ENCODE peak calls at places on chromosomes 4 and X, in ten cellular contexts. H is fibroblast of mammary gland, U is fibroblast of lung, R is astrocyte of the spinal cord, X is fibroblast of pulmonary artery, F is lower lobe of right lung, E is cardiac muscle cell, W is left lung, T is AG04449, P is GM06990. Y is an unnamed sample.

GRCh38 chr4:80115368-80116181 is 42.5 kb upstream of the ANTXR2 start:
- DNase-seq in H (no peak), U (peak), R (no peak), X (no peak), F (no peak), E (peak), W (no peak), T (no peak), P (no peak), Y (no peak)

GRCh38 chr4:153084249-153084648 is 120.0 kb upstream of the TRIM2 start:
- DNase-seq in H (no peak), U (no peak), R (no peak), X (no peak), F (no peak), E (no peak), W (no peak), T (no peak), P (no peak), Y (no peak)

GRCh38 chr4:123409301-123409700 is 12.7 kb downstream of the SPRY1 start:
- DNase-seq in H (peak), U (no peak), R (no peak), X (peak), F (no peak), E (no peak), W (no peak), T (no peak), P (no peak), Y (no peak)

GRCh38 chr4:56863441-56864129 is 42.1 kb upstream of the SPINK2 start:
- DNase-seq in H (peak), U (peak), R (no peak), X (no peak), F (no peak), E (no peak), W (no peak), T (no peak), P (peak), Y (no peak)

GRCh38 chr4:32560306-32560705 is 1840.1 kb downstream of the PCDH7 start:
- DNase-seq in H (peak), U (peak), R (peak), X (peak), F (no peak), E (peak), W (no peak), T (no peak), P (no peak), Y (peak)

GRCh38 chrX:123756320-123756719 is 23.5 kb upstream of the THOC2 start:
- DNase-seq in H (peak), U (peak), R (peak), X (peak), F (no peak), E (no peak), W (no peak), T (no peak), P (no peak), Y (no peak)

GRCh38 chr4:337932-338758 is 531 bp downstream of the ZNF141 start:
- DNase-seq in H (peak), U (peak), R (peak), X (peak), F (peak), E (peak), W (peak), T (no peak), P (peak), Y (no peak)

GRCh38 chr4:106929248-106929647 is 106.9 kb downstream of the DKK2 start:
- DNase-seq in H (no peak), U (no peak), R (no peak), X (no peak), F (no peak), E (no peak), W (no peak), T (no peak), P (no peak), Y (no peak)

GRCh38 chr4:15925830-15926229 is 12.7 kb downstream of the FGFBP1 start:
- DNase-seq in H (no peak), U (no peak), R (no peak), X (no peak), F (no peak), E (no peak), W (no peak), T (no peak), P (no peak), Y (no peak)

GRCh38 chr4:26473893-26474292 is 16.4 kb downstream of the CCKAR start:
- DNase-seq in H (no peak), U (no peak), R (no peak), X (no peak), F (no peak), E (no peak), W (no peak), T (no peak), P (no peak), Y (no peak)

GRCh38 chr4:61517144-61517543 is 317.0 kb downstream of the ADGRL3 start:
- DNase-seq in H (no peak), U (no peak), R (no peak), X (no peak), F (no peak), E (peak), W (peak), T (no peak), P (peak), Y (no peak)

GRCh38 chrX:31988975-31989374 is 917.1 kb upstream of the FTHL17 start:
- DNase-seq in H (no peak), U (no peak), R (no peak), X (no peak), F (no peak), E (no peak), W (no peak), T (no peak), P (no peak), Y (no peak)
- H3K4me3 ChIP-seq in H (no peak), U (no peak), R (no peak), X (no peak), F (no peak), E (no peak), W (no peak), T (no peak), P (no peak), Y (no peak)

GRCh38 chrX:68594769-68595168 is 52.7 kb upstream of the STARD8 start:
- DNase-seq in H (no peak), U (no peak), R (no peak), X (no peak), F (no peak), E (no peak), W (no peak), T (no peak), P (no peak), Y (no peak)

DNA sequence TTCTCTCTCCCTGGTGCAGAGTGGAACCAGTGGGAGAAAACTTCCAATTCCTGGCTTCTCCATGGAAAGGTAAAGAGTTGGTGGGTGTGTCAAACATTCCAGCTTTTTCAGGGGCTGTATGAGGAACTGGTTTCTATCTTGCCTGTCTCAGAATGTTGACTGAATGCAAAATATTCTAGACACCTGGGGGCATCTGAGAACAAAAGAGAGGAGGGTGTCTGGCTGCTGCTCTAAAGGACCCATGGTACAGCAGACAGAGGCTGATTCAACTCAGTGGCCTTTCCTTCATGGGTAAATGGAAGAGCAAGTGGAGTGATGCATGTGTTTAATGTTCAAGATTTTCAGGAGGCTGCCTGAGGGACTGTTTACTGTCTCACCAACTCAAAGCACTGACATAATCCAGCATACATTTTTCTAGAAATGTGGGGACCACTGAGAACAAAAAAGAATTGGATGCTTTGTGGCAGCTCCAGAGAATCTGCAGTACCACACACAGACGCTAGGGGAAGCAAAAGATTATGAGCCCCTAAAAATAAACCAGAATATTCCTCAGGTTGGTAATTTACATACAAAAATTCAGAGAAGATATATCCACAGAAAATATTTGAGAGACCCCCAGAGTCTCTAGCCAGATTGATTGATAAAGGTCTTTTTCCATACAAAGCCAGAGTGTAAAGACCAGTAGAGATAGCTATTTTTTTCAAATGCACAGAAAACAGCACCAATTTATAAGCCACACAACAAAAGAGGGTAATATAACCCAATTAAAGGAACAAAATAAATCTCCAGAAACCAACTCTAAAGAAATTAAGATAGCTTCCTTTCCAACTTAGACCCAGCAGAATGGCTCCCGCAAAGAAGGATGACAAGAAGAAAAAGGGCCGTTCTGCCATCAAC is 48.0 kb upstream of the STARD8 start:
- DNase-seq in H (peak), U (no peak), R (peak), X (peak), F (no peak), E (no peak), W (no peak), T (no peak), P (no peak), Y (no peak)
- TF ChIP-seq CTCF in H (peak), U (peak), R (peak), X (peak), F (peak), E (peak), W (peak), T (peak), P (peak), Y (peak)

DNA sequence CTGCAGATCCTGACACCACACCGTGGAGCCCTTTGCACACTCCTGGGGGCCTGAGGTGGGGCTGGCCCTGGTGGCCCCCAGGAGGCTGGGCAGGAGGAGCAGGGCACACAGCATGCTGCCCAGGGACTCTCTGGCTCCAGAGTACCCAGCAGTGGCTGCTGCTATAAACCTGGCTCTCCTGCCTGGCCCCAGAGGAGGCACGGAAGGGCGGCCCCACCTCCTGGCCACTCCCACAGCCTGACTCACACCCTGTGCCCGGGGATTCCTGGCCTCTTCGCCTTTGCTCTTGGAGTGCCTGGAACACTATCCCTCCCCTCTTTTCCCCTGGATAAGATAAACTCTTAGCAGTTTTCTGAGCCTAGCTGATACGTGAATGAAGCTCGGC is at the start of gene PSAPL1:
- DNase-seq in H (peak), U (peak), R (no peak), X (peak), F (peak), E (peak), W (peak), T (no peak), P (no peak), Y (peak)
- H3K4me3 ChIP-seq in H (no peak), U (no peak), R (no peak), X (no peak), F (no peak), E (no peak), W (no peak), T (no peak), P (no peak), Y (no peak)

GRCh38 chr4:39280770-39281169 is 85.4 kb downstream of the RFC1 start:
- DNase-seq in H (no peak), U (no peak), R (no peak), X (no peak), F (no peak), E (no peak), W (no peak), T (no peak), P (no peak), Y (no peak)

GRCh38 chr4:39278476-39278875 is 87.7 kb downstream of the RFC1 start:
- DNase-seq in H (no peak), U (no peak), R (no peak), X (no peak), F (no peak), E (no peak), W (no peak), T (no peak), P (no peak), Y (no peak)

GRCh38 chr4:39285111-39285795 is 80.9 kb downstream of the RFC1 start:
- DNase-seq in H (no peak), U (no peak), R (no peak), X (no peak), F (no peak), E (no peak), W (no peak), T (no peak), P (no peak), Y (no peak)

GRCh38 chr4:39274503-39274902 is 91.7 kb downstream of the RFC1 start:
- DNase-seq in H (no peak), U (no peak), R (no peak), X (no peak), F (no peak), E (no peak), W (no peak), T (no peak), P (no peak), Y (no peak)

GRCh38 chr4:39279416-39279815 is 86.7 kb downstream of the RFC1 start:
- DNase-seq in H (no peak), U (peak), R (no peak), X (no peak), F (no peak), E (no peak), W (no peak), T (no peak), P (no peak), Y (no peak)
- TF ChIP-seq CTCF in H (no peak), U (no peak), R (no peak), X (no peak), F (no peak), E (no peak), W (no peak), T (no peak), P (no peak), Y (no peak)

GRCh38 chr4:103076777-103077347 is 301 bp upstream of the SLC9B2 start:
- DNase-seq in H (peak), U (no peak), R (no peak), X (no peak), F (no peak), E (no peak), W (no peak), T (no peak), P (no peak), Y (no peak)

GRCh38 chr4:103074598-103075434 is 1.7 kb downstream of the SLC9B2 start:
- DNase-seq in H (peak), U (peak), R (peak), X (peak), F (no peak), E (no peak), W (no peak), T (no peak), P (peak), Y (no peak)

GRCh38 chr4:103075894-103076776 is at the start of gene SLC9B2:
- DNase-seq in H (peak), U (peak), R (peak), X (peak), F (peak), E (peak), W (peak), T (no peak), P (peak), Y (peak)

GRCh38 chr4:103075435-103075893 is 1.1 kb downstream of the SLC9B2 start:
- DNase-seq in H (peak), U (peak), R (peak), X (peak), F (no peak), E (no peak), W (no peak), T (no peak), P (peak), Y (peak)

GRCh38 chr4:103074039-103074438 is 2.5 kb downstream of the SLC9B2 start:
- DNase-seq in H (no peak), U (no peak), R (no peak), X (no peak), F (no peak), E (no peak), W (no peak), T (no peak), P (no peak), Y (no peak)
- H3K4me3 ChIP-seq in H (no peak), U (no peak), R (no peak), X (no peak), F (no peak), E (no peak), W (no peak), T (no peak), P (peak), Y (no peak)

Y was measured in retinal pigment epithelial cell.